ENCODE peak calls at places on chromosome 9, in ten cellular contexts. U is tibial artery, Q is SJSA1, V is heart right ventricle, T is cardiac muscle cell, H is heart left ventricle, X is OCI-LY7, S is breast epithelium, N is neuronal stem cell, D is neural progenitor cell. P is an unnamed sample.

GRCh38 chr9:87648606-87649005 is 77.3 kb upstream of the CTSL start:
- DNase-seq in X (no peak), T (no peak), H (no peak), N (no peak), U (no peak), V (no peak), S (no peak), D (no peak), Q (no peak), P (no peak)

GRCh38 chr9:89701221-89701798 is 96.5 kb downstream of the GADD45G start:
- DNase-seq in Q (no peak), U (no peak), S (no peak), X (peak; percentile 7), V (peak; percentile 20), N (no peak), H (no peak), T (no peak), D (no peak), P (no peak)

GRCh38 chr9:76852026-76852425 is 53.9 kb downstream of the PRUNE2 start:
- DNase-seq in X (no peak), H (no peak), U (no peak), S (no peak), N (no peak), V (no peak), D (no peak), Q (no peak), T (no peak), P (no peak)

GRCh38 chr9:3893519-3893918 is 367.7 kb upstream of the RFX3 start:
- DNase-seq in H (no peak), X (no peak), N (no peak), U (no peak), Q (no peak), T (no peak), D (no peak), V (no peak), S (no peak), P (no peak)

GRCh38 chr9:76873056-76873792 is 32.7 kb downstream of the PRUNE2 start:
- DNase-seq in D (peak; percentile 91), N (peak; percentile 52), U (peak; percentile 48), V (peak; percentile 6), Q (no peak), H (no peak), T (peak; percentile 49), X (no peak), S (no peak), P (no peak)

GRCh38 chr9:87714819-87715218 is 11.1 kb upstream of the CTSL start:
- DNase-seq in S (no peak), V (peak; percentile 20), D (no peak), Q (no peak), T (peak; percentile 95), U (peak; percentile 62), N (no peak), H (no peak), X (no peak), P (no peak)

GRCh38 chr9:5488616-5489015 is 21.7 kb upstream of the PDCD1LG2 start:
- DNase-seq in X (no peak), H (no peak), S (no peak), U (no peak), Q (no peak), T (peak; percentile 26), D (no peak), N (no peak), V (no peak), P (no peak)

GRCh38 chr9:74609671-74610416 is 112.7 kb downstream of the RORB start:
- DNase-seq in D (peak; percentile 8), N (no peak), X (peak; percentile 7), T (peak; percentile 1), U (no peak), Q (no peak), H (no peak), V (no peak), S (no peak), P (no peak)

GRCh38 chr9:131951905-131952304 is 127.8 kb downstream of the MED27 start:
- DNase-seq in N (no peak), H (peak; percentile 34), U (peak; percentile 71), D (peak; percentile 26), S (no peak), Q (no peak), X (no peak), T (peak; percentile 36), V (peak; percentile 51), P (peak; percentile 78)

GRCh38 chr9:14320272-14321245 is 6.6 kb upstream of the NFIB start:
- DNase-seq in X (peak; percentile 65), N (no peak), V (no peak), T (peak; percentile 97), S (no peak), D (no peak), H (peak; percentile 52), U (no peak), Q (no peak), P (no peak)

GRCh38 chr9:86994231-86994630 is 46.9 kb upstream of the GAS1 start:
- DNase-seq in H (no peak), D (no peak), S (no peak), V (no peak), U (no peak), Q (no peak), X (no peak), T (peak; percentile 41), N (no peak), P (no peak)

GRCh38 chr9:110049699-110050450 is 158.1 kb downstream of the C9orf152 start:
- DNase-seq in H (no peak), N (no peak), Q (no peak), T (no peak), S (no peak), D (peak; percentile 55), V (peak; percentile 29), X (peak; percentile 54), U (peak; percentile 32), P (peak; percentile 53)

GRCh38 chr9:97900738-97901565 is 21.3 kb downstream of the TRMO start:
- DNase-seq in H (no peak), N (peak; percentile 33), T (peak; percentile 69), D (peak; percentile 56), X (peak; percentile 48), V (no peak), S (no peak), Q (no peak), U (no peak), P (no peak)

GRCh38 chr9:122286764-122287163 is 22.1 kb downstream of the MRRF start:
- DNase-seq in Q (no peak), U (no peak), S (no peak), D (no peak), T (no peak), X (peak; percentile 71), V (no peak), N (no peak), H (no peak), P (no peak)
- H3K36me3 ChIP-seq in Q (peaks cover 45% of the 10 kb centered on the region), U (peaks cover 40% of the 10 kb centered on the region), S (peaks cover 9% of the 10 kb centered on the region), D (no peaks in the 10 kb centered on the region), T (peaks cover 37% of the 10 kb centered on the region), X (peaks cover 98% of the 10 kb centered on the region), V (no peaks in the 10 kb centered on the region), N (peaks cover 85% of the 10 kb centered on the region), H (peaks cover 25% of the 10 kb centered on the region), P (peaks cover 9% of the 10 kb centered on the region)

DNA sequence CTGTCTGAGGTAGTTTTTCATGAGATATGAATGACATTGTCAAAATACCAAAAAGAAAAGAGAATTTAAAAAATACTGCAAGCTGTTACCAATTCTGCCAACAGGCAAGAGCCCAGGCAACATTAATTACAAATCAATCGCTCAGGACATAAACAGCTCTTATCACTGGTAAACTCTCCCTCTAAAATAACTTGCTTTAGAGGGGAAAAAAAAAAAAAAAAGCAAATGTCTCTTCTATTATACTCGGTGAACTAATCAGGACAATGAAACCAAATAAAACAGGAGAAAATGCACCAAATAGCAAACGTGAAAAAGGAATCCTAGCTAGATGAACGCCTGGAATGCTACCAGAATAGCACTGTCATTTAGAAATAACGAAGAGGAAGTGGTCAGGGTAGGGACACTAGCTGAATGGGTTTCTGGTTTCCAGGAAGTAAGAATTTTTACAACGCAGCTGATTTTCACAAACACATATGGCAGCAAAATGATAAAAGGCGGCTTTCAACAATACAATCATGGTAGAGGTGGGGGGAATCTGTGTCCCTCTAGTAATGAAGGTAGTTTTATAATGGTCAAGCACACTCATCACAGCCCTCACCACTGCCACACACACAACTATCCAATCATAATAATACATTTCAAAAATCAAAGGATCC is 94.9 kb downstream of the DENND1A start:
- DNase-seq in Q (no peak), D (peak; percentile 26), T (peak; percentile 57), H (no peak), X (peak; percentile 32), U (no peak), N (peak; percentile 17), S (no peak), V (peak; percentile 8), P (no peak)
- H3K27ac ChIP-seq in Q (no peak overlapping the region), D (peak overlapping the region; percentile 72), T (no peak overlapping the region), H (no peak overlapping the region), X (no peak overlapping the region), U (no peak overlapping the region), N (peak overlapping the region; percentile 52), S (no peak overlapping the region), V (no peak overlapping the region), P (no peak overlapping the region)

DNA sequence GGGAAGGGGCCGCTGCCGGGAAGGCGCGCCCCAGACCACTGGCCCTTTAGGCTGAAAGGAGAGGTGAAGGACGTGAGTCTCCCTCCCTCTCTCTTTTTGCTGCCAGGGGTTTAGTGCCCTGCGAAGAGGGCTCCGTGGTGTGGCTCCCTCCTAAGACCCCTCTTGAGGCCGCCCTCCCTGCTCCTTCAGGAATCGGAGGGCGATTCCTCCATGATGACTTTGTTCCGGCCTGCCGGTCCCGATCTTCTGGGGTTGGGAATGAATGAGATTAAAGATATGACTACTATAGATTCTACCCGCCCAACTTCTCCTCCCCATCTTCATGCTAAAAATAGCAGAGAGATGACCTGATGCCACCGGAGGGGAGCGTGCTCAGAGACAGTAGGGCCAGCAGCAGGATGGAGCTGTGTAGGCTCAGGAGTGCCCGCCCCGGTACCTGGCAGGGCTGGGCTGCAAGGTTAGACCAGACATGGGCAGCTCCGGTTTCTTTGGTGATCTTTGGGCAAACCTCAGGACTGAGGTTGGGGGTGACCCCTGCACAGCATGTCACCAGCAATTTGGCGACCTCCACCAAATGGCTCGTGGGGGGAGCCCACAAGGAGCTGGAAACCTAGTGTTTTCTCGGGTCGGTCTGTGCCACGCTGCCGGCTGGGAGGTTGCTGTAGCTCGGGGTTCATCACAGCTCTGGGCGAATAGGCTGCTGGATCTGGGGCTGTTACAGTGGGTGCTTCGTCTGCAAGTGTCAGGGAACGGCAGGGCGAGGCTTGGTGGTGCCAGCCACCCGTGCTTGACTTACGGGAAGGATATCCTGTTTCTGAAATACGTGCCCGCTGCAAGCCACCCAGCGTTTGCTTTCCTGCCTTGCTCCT is 1.7 kb downstream of the OLFM1 start:
- DNase-seq in Q (no peak), H (no peak), X (no peak), S (no peak), N (no peak), D (no peak), U (no peak), V (no peak), T (no peak), P (no peak)
- H3K4me3 ChIP-seq in Q (peak overlapping the region; percentile 47), H (peak overlapping the region; percentile 52), X (no peak overlapping the region), S (peak overlapping the region; percentile 41), N (no peak overlapping the region), D (peak overlapping the region; percentile 48), U (peak overlapping the region; percentile 44), V (peak overlapping the region; percentile 54), T (no peak overlapping the region), P (no peak overlapping the region)

DNA sequence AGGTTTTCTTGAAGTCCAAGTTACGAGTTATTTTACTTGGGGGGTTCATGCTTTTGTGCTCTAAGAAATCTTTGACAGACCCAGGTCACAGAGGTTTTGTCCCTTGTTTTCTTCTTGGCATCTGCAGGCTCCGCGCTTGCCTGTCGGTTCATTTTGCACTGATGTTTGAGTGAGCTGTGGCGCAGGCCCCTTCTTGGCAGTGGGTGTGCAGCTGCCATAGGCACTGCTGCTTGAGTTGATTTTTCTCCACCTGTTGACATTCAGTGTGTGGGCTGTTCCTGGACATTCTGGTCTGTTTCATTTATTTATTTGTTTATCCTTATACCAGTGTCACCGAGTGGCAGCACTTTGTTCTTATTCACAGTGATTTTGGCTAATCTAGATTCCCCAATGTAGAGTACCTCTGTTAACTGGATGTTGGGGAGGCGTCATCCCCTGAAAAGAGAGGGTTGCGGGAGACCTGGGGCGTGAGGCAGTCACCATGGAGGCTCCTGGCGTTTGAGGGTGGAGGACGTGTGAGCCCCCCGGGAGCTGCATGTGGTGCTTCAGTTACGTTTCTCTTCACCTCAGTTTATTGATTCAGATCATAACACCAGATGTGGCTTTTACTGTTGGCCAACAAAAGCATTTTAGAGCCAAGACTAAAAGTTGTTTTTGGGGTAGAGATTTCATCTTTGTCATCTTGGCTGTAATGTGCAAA is 121.4 kb upstream of the CACNA1B start:
- DNase-seq in V (no peak), N (no peak), D (no peak), H (no peak), S (no peak), Q (no peak), X (no peak), U (no peak), T (no peak), P (no peak)
- H3K36me3 ChIP-seq in V (no peaks in the 10 kb centered on the region), N (peaks cover 97% of the 10 kb centered on the region), D (no peaks in the 10 kb centered on the region), H (peaks cover 23% of the 10 kb centered on the region), S (no peaks in the 10 kb centered on the region), Q (peaks cover 43% of the 10 kb centered on the region), X (peaks cover 100% of the 10 kb centered on the region), U (peaks cover 61% of the 10 kb centered on the region), T (peaks cover 33% of the 10 kb centered on the region), P (peaks cover 2% of the 10 kb centered on the region)

P was measured in aorta.